ENCODE peak calls at places on chromosomes 2 and 18, in six cellular contexts. R is stimulated activated CD4-positive, alpha-beta T cell treated with anti-CD3 and anti-CD28 coated beads, TNF-alpha, amount 100 ng/mL, for 1 hour; N is HEK293T; I is right atrium auricular region; W is foreskin keratinocyte; Y is amniotic stem cell. E is an unnamed sample.
A peak's percentile ranks its signal among the peaks of the same experiment; 100 is the strongest.

GRCh38 chr2:144477943-144478283 is 42.0 kb downstream of the ZEB2 start:
- DNase-seq in R (no peak), N (no peak), I (no peak), W (no peak), Y (no peak), E (no peak)

GRCh38 chr2:54471221-54471711 is 15.1 kb downstream of the SPTBN1 start:
- DNase-seq in R (no peak), N (peak; percentile 42), I (peak; percentile 68), W (peak; percentile 33), Y (no peak), E (no peak)

GRCh38 chr2:1584691-1585485 is 159.4 kb downstream of the PXDN start:
- DNase-seq in R (no peak), N (no peak), I (no peak), W (no peak), Y (no peak), E (no peak)

GRCh38 chr2:180122874-180123273 is 115.8 kb upstream of the CWC22 start:
- DNase-seq in R (no peak), N (no peak), I (no peak), W (peak; percentile 85), Y (no peak), E (no peak)

GRCh38 chr18:52244658-52245057 is 95.3 kb upstream of the DCC start:
- DNase-seq in R (no peak), N (no peak), I (no peak), W (no peak), Y (no peak), E (no peak)

GRCh38 chr2:39023649-39024048 is 97.2 kb downstream of the SOS1 start:
- DNase-seq in R (no peak), N (no peak), I (no peak), W (no peak), Y (no peak), E (no peak)

GRCh38 chr2:156380117-156380645 is 47.7 kb upstream of the NR4A2 start:
- DNase-seq in R (no peak), N (no peak), I (no peak), W (no peak), Y (no peak), E (no peak)

GRCh38 chr2:12213222-12213621 is 466.8 kb downstream of the LPIN1 start:
- DNase-seq in R (no peak), N (no peak), I (no peak), W (peak; percentile 17), Y (no peak), E (no peak)

GRCh38 chr18:37254256-37254880 is 311.2 kb downstream of the CELF4 start:
- DNase-seq in R (no peak), N (peak; percentile 58), I (no peak), W (no peak), Y (no peak), E (no peak)

GRCh38 chr2:128746356-128746755 is 427.7 kb upstream of the HS6ST1 start:
- DNase-seq in R (no peak), N (no peak), I (peak; percentile 65), W (peak; percentile 83), Y (no peak), E (no peak)

GRCh38 chr18:46787674-46788073 is 30.8 kb upstream of the ST8SIA5 start:
- DNase-seq in R (no peak), N (no peak), I (no peak), W (no peak), Y (no peak), E (no peak)

GRCh38 chr2:226835420-226835795 is 446 bp upstream of the RHBDD1 start:
- DNase-seq in R (peak; percentile 2), N (peak; percentile 7), I (no peak), W (no peak), Y (no peak), E (no peak)